ENCODE peak calls at places on chromosome 16, in four cellular contexts. X is stimulated activated CD8-positive, alpha-beta memory T cell treated with anti-CD3 and anti-CD28 coated beads, Interleukin-4, amount 100 ng/mL, for 1 hour; L is hippocampal formation; V is H9. D is an unnamed sample.

GRCh38 chr16:86567701-86568571 is 1.3 kb downstream of the FOXC2 start:
- DNase-seq in X (no peak), L (no peak), V (peak), D (no peak)

GRCh38 chr16:81445143-81445922 is 725 bp downstream of the CMIP start:
- DNase-seq in X (no peak), L (no peak), V (no peak), D (no peak)

GRCh38 chr16:3142770-3143169 is 7.9 kb downstream of the ZNF213 start:
- DNase-seq in X (no peak), L (no peak), V (no peak), D (no peak)

GRCh38 chr16:22782299-22782698 is 31.7 kb upstream of the HS3ST2 start:
- DNase-seq in X (no peak), L (no peak), V (no peak), D (no peak)

GRCh38 chr16:51343411-51343810 is 192.3 kb upstream of the SALL1 start:
- DNase-seq in X (no peak), L (no peak), V (no peak), D (no peak)

GRCh38 chr16:49395021-49395420 is 21.4 kb downstream of the C16orf78 start:
- DNase-seq in X (no peak), L (no peak), V (no peak), D (no peak)

GRCh38 chr16:74740795-74741304 is 33.8 kb downstream of the FA2H start:
- DNase-seq in X (no peak), L (peak), V (no peak), D (no peak)

GRCh38 chr16:15950167-15950854 is 895 bp downstream of the ABCC1 start:
- DNase-seq in X (no peak), L (no peak), V (no peak), D (no peak)

GRCh38 chr16:31508706-31509523 is 724 bp upstream of the RUSF1 start:
- DNase-seq in X (no peak), L (peak), V (no peak), D (no peak)

GRCh38 chr16:24255446-24256352 is at the start of gene CACNG3:
- DNase-seq in X (no peak), L (peak), V (peak), D (peak)

GRCh38 chr16:74922150-74923138 is 62.5 kb downstream of the WDR59 start:
- DNase-seq in X (no peak), L (no peak), V (no peak), D (no peak)

GRCh38 chr16:12290165-12290564 is 313.6 kb downstream of the SNX29 start:
- DNase-seq in X (no peak), L (no peak), V (no peak), D (no peak)

GRCh38 chr16:83934684-83934977 is 18.4 kb upstream of the OSGIN1 start:
- DNase-seq in X (no peak), L (no peak), V (no peak), D (no peak)

GRCh38 chr16:81697321-81697885 is 81.7 kb upstream of the PLCG2 start:
- DNase-seq in X (peak), L (no peak), V (peak), D (peak)

GRCh38 chr16:22356930-22357634 is 17.3 kb downstream of the CDR2 start:
- DNase-seq in X (no peak), L (no peak), V (no peak), D (no peak)

GRCh38 chr16:85717393-85718152 is 28.8 kb upstream of the GINS2 start:
- DNase-seq in X (peak), L (no peak), V (peak), D (peak)

GRCh38 chr16:23566724-23567123 is 9.2 kb downstream of the UBFD1 start:
- DNase-seq in X (no peak), L (no peak), V (no peak), D (no peak)

GRCh38 chr16:2160915-2161551 is 5.5 kb downstream of the TRAF7 start:
- DNase-seq in X (no peak), L (no peak), V (no peak), D (no peak)

GRCh38 chr16:24011237-24011636 is 175.5 kb downstream of the PRKCB start:
- DNase-seq in X (no peak), L (no peak), V (no peak), D (no peak)

GRCh38 chr16:80954985-80955384 is 51.7 kb downstream of the CMC2 start:
- DNase-seq in X (no peak), L (no peak), V (no peak), D (no peak)

GRCh38 chr16:88478115-88478514 is 25.0 kb downstream of the ZFPM1 start:
- DNase-seq in X (no peak), L (no peak), V (no peak), D (no peak)

GRCh38 chr16:89921699-89922476 is 1.3 kb upstream of the TUBB3 start:
- DNase-seq in X (no peak), L (no peak), V (peak), D (peak)

GRCh38 chr16:73389075-73389474 is 341.1 kb upstream of the ZFHX3 start:
- DNase-seq in X (no peak), L (no peak), V (no peak), D (no peak)

GRCh38 chr16:28876973-28877641 is 1.2 kb upstream of the ATP2A1 start:
- DNase-seq in X (no peak), L (no peak), V (no peak), D (no peak)